ENCODE peak calls at places on chromosome 19, in eight cellular contexts. R, X, Z, K, Y, N, H and U are unnamed samples.

GRCh38 chr19:53916004-53916403 is 6.9 kb downstream of the CACNG7 start:
- DNase-seq in R (no peak), N (no peak), Z (no peak), K (no peak), X (no peak), Y (no peak), H (no peak), U (no peak)

GRCh38 chr19:34135401-34135800 is 36.9 kb upstream of the LSM14A start:
- DNase-seq in N (no peak), R (no peak), Y (no peak), H (no peak), K (no peak), X (no peak), Z (no peak), U (no peak)

GRCh38 chr19:44753932-44754742 is 5.6 kb downstream of the BCL3 start:
- DNase-seq in N (peak; percentile 69), X (peak; percentile 92), R (peak; percentile 98), K (no peak), H (no peak), Z (peak; percentile 69), Y (peak; percentile 52), U (no peak)

GRCh38 chr19:51531349-51532315 is at the start of gene SIGLEC6:
- DNase-seq in R (peak; percentile 30), N (no peak), K (no peak), Z (peak; percentile 21), X (no peak), H (no peak), Y (no peak), U (no peak)

GRCh38 chr19:39413903-39414608 is 1.6 kb downstream of the PLEKHG2 start:
- DNase-seq in K (no peak), X (no peak), Z (no peak), N (no peak), Y (no peak), R (peak; percentile 43), H (no peak), U (no peak)

GRCh38 chr19:38945562-38946228 is 15.0 kb downstream of the MRPS12 start:
- DNase-seq in Z (no peak), K (no peak), X (no peak), N (no peak), R (no peak), H (no peak), Y (no peak), U (no peak)

GRCh38 chr19:55640577-55641375 is at the start of gene ZNF580:
- DNase-seq in Z (peak; percentile 57), K (no peak), H (no peak), Y (no peak), X (peak; percentile 78), N (peak; percentile 59), R (peak; percentile 58), U (peak; percentile 43)

GRCh38 chr19:41324231-41324702 is 14.3 kb downstream of the CCDC97 start:
- DNase-seq in X (no peak), Y (no peak), H (no peak), N (no peak), K (no peak), Z (no peak), R (no peak), U (no peak)

GRCh38 chr19:8641908-8642547 is 11.6 kb downstream of the NFILZ start:
- DNase-seq in H (no peak), X (no peak), R (no peak), Y (peak; percentile 15), Z (peak; percentile 51), N (no peak), K (no peak), U (no peak)

GRCh38 chr19:46783670-46784069 is 4.7 kb downstream of the SLC1A5 start:
- DNase-seq in R (no peak), K (no peak), Y (no peak), Z (no peak), N (no peak), H (no peak), X (no peak), U (no peak)

GRCh38 chr19:34224996-34225658 is 29.2 kb upstream of the GARRE1 start:
- DNase-seq in H (no peak), X (no peak), K (no peak), R (no peak), N (no peak), Z (no peak), Y (no peak), U (no peak)

GRCh38 chr19:47013041-47013517 is 6.6 kb upstream of the NPAS1 start:
- DNase-seq in R (peak; percentile 85), Y (peak; percentile 11), N (no peak), X (peak; percentile 76), K (peak; percentile 49), Z (peak; percentile 75), H (peak; percentile 23), U (peak; percentile 43)

GRCh38 chr19:43784251-43784980 is 3.6 kb upstream of the KCNN4 start:
- DNase-seq in H (peak; percentile 55), N (peak; percentile 49), X (peak; percentile 80), Z (no peak), K (peak; percentile 19), Y (peak; percentile 41), R (peak; percentile 73), U (peak; percentile 41)

GRCh38 chr19:44647144-44647543 is 3.4 kb downstream of the PVR start:
- DNase-seq in N (no peak), H (no peak), X (no peak), R (no peak), Y (no peak), Z (no peak), K (no peak), U (no peak)

GRCh38 chr19:32649751-32650150 is 25.2 kb downstream of the ANKRD27 start:
- DNase-seq in K (no peak), N (no peak), X (no peak), Z (no peak), H (no peak), R (no peak), Y (no peak), U (no peak)

GRCh38 chr19:21308778-21309177 is 20.4 kb downstream of the ZNF708 start:
- DNase-seq in K (no peak), H (no peak), R (no peak), X (no peak), N (no peak), Y (no peak), Z (no peak), U (no peak)

GRCh38 chr19:47272448-47273312 is 2.0 kb upstream of the INAFM1 start:
- DNase-seq in Z (no peak), H (no peak), X (no peak), N (no peak), R (peak; percentile 58), Y (peak; percentile 35), K (no peak), U (no peak)

GRCh38 chr19:19865750-19866598 is at the start of gene ZNF253:
- DNase-seq in R (peak; percentile 98), H (peak; percentile 65), N (peak; percentile 72), Z (peak; percentile 96), Y (peak; percentile 93), X (peak; percentile 95), K (peak; percentile 75), U (peak; percentile 88)

GRCh38 chr19:48819366-48819816 is 8.6 kb upstream of the BCAT2 start:
- DNase-seq in N (peak; percentile 81), Z (no peak), K (peak; percentile 60), R (peak; percentile 94), X (no peak), Y (no peak), H (peak; percentile 59), U (no peak)

GRCh38 chr19:35306473-35307246 is 14.7 kb downstream of the MAG start:
- DNase-seq in Y (no peak), H (no peak), R (no peak), Z (peak; percentile 36), N (no peak), X (no peak), K (no peak), U (no peak)

GRCh38 chr19:55830656-55831055 is 1.1 kb downstream of the NLRP11 start:
- DNase-seq in N (no peak), R (no peak), X (no peak), H (no peak), Z (peak; percentile 59), K (no peak), Y (no peak), U (no peak)

GRCh38 chr19:6952956-6953355 is 65.6 kb downstream of the ADGRE1 start:
- DNase-seq in Y (no peak), Z (no peak), H (no peak), R (no peak), X (no peak), N (no peak), K (no peak), U (no peak)

GRCh38 chr19:46618670-46619231 is 6.1 kb downstream of the PTGIR start:
- DNase-seq in N (no peak), K (no peak), X (no peak), Z (peak; percentile 58), H (no peak), Y (no peak), R (no peak), U (no peak)

GRCh38 chr19:50482886-50483285 is 6.2 kb upstream of the GARIN5A start:
- DNase-seq in K (no peak), Y (no peak), N (no peak), Z (no peak), H (no peak), R (no peak), X (no peak), U (no peak)

GRCh38 chr19:55781112-55781511 is 12.2 kb downstream of the RFPL4AL1 start:
- DNase-seq in H (no peak), Y (no peak), N (no peak), R (no peak), Z (no peak), X (no peak), K (no peak), U (no peak)

GRCh38 chr19:47186337-47187022 is 44.5 kb downstream of the BBC3 start:
- DNase-seq in Y (peak; percentile 85), N (no peak), K (no peak), X (peak; percentile 85), H (no peak), R (no peak), Z (peak; percentile 79), U (peak; percentile 51)

GRCh38 chr19:16342002-16342715 is 17.5 kb downstream of the KLF2 start:
- DNase-seq in Y (peak; percentile 48), R (no peak), N (no peak), X (peak; percentile 79), K (no peak), Z (peak; percentile 58), H (no peak), U (no peak)

GRCh38 chr19:47032171-47032811 is 12.7 kb downstream of the NPAS1 start:
- DNase-seq in N (no peak), H (no peak), X (peak; percentile 67), Y (peak; percentile 28), Z (peak; percentile 86), K (no peak), R (peak; percentile 57), U (peak; percentile 46)

GRCh38 chr19:50341091-50341564 is 12.0 kb upstream of the KCNC3 start:
- DNase-seq in H (no peak), K (no peak), N (no peak), R (no peak), Y (no peak), X (no peak), Z (peak; percentile 52), U (no peak)

GRCh38 chr19:12985049-12985776 is 10.1 kb upstream of the NFIX start:
- DNase-seq in R (peak; percentile 87), H (no peak), N (peak; percentile 44), X (no peak), K (no peak), Y (peak; percentile 26), Z (no peak), U (no peak)

GRCh38 chr19:39745645-39746044 is 7.8 kb upstream of the CLC start:
- DNase-seq in Y (no peak), Z (no peak), R (no peak), K (no peak), X (no peak), H (no peak), N (no peak), U (no peak)

GRCh38 chr19:38653028-38653571 is 5.7 kb downstream of the ACTN4 start:
- DNase-seq in K (no peak), R (peak; percentile 83), Y (no peak), N (no peak), Z (no peak), X (no peak), H (no peak), U (no peak)